ENCODE peak calls at places on chromosomes 11 and 22, in six cellular contexts. B, W, T, Q, K and L are unnamed samples.

GRCh38 chr11:8754241-8754640 is 71.6 kb downstream of the RPL27A start:
- DNase-seq in B (no peak), W (no peak), T (no peak), Q (no peak), K (no peak), L (no peak)

GRCh38 chr11:102560555-102561011 is 30.0 kb upstream of the MMP7 start:
- DNase-seq in B (no peak), W (peak; percentile 52), T (no peak), Q (no peak), K (peak; percentile 10), L (no peak)

GRCh38 chr11:118290923-118291322 is 13.6 kb upstream of the CD3E start:
- DNase-seq in B (peak; percentile 18), W (no peak), T (no peak), Q (no peak), K (peak; percentile 58), L (no peak)

GRCh38 chr22:31526275-31526674 is 29.9 kb downstream of the SFI1 start:
- DNase-seq in B (no peak), W (no peak), T (no peak), Q (no peak), K (no peak), L (no peak)

GRCh38 chr22:21791635-21792625 is 56.3 kb upstream of the YPEL1 start:
- DNase-seq in B (no peak), W (peak; percentile 62), T (no peak), Q (no peak), K (no peak), L (no peak)

GRCh38 chr22:29854432-29854831 is 16.4 kb upstream of the ASCC2 start:
- DNase-seq in B (no peak), W (no peak), T (no peak), Q (no peak), K (no peak), L (no peak)

GRCh38 chr11:20363500-20364411 is at the start of gene HTATIP2:
- DNase-seq in B (peak; percentile 66), W (peak; percentile 33), T (peak; percentile 86), Q (peak; percentile 64), K (peak; percentile 76), L (peak; percentile 79)

GRCh38 chr11:32932196-32932595 is 39.6 kb downstream of the QSER1 start:
- DNase-seq in B (no peak), W (no peak), T (no peak), Q (no peak), K (no peak), L (no peak)

GRCh38 chr11:18776324-18776723 is 15.3 kb downstream of the PTPN5 start:
- DNase-seq in B (no peak), W (no peak), T (no peak), Q (no peak), K (no peak), L (no peak)

GRCh38 chr11:134701564-134702165 is 289.6 kb upstream of the B3GAT1 start:
- DNase-seq in B (no peak), W (no peak), T (no peak), Q (no peak), K (no peak), L (no peak)

GRCh38 chr11:2203440-2204259 is 32.0 kb upstream of the TH start:
- DNase-seq in B (no peak), W (no peak), T (peak; percentile 26), Q (no peak), K (no peak), L (peak; percentile 8)

GRCh38 chr22:43315687-43316217 is 27.4 kb downstream of the SCUBE1 start:
- DNase-seq in B (no peak), W (no peak), T (no peak), Q (no peak), K (no peak), L (no peak)

GRCh38 chr11:36300651-36301050 is 4.6 kb downstream of the PRR5L start:
- DNase-seq in B (no peak), W (peak; percentile 17), T (peak; percentile 84), Q (no peak), K (no peak), L (no peak)

GRCh38 chr11:858053-858992 is 15.7 kb downstream of the TSPAN4 start:
- DNase-seq in B (no peak), W (no peak), T (no peak), Q (no peak), K (no peak), L (no peak)

GRCh38 chr11:119625206-119625988 is 103.6 kb downstream of the NECTIN1 start:
- DNase-seq in B (no peak), W (no peak), T (no peak), Q (no peak), K (no peak), L (no peak)

GRCh38 chr11:28303477-28304191 is 195.4 kb downstream of the METTL15 start:
- DNase-seq in B (no peak), W (peak; percentile 22), T (no peak), Q (no peak), K (no peak), L (no peak)

GRCh38 chr11:70477607-70478006 is 79.3 kb downstream of the CTTN start:
- DNase-seq in B (no peak), W (no peak), T (no peak), Q (no peak), K (no peak), L (no peak)

GRCh38 chr11:61028135-61028729 is 56.8 kb downstream of the CD6 start:
- DNase-seq in B (no peak), W (no peak), T (peak; percentile 17), Q (peak; percentile 46), K (peak; percentile 27), L (no peak)

GRCh38 chr11:102280237-102280833 is 36.9 kb upstream of the BIRC3 start:
- DNase-seq in B (no peak), W (no peak), T (no peak), Q (no peak), K (no peak), L (no peak)

GRCh38 chr22:37675930-37676571 is 615 bp downstream of the LGALS1 start:
- DNase-seq in B (no peak), W (no peak), T (peak; percentile 77), Q (no peak), K (peak; percentile 26), L (no peak)

GRCh38 chr11:64383580-64383979 is 24.6 kb downstream of the RPS6KA4 start:
- DNase-seq in B (no peak), W (no peak), T (no peak), Q (no peak), K (no peak), L (no peak)

GRCh38 chr22:45263790-45264269 is 20.9 kb upstream of the UPK3A start:
- DNase-seq in B (peak; percentile 81), W (peak; percentile 84), T (peak; percentile 85), Q (no peak), K (no peak), L (peak; percentile 68)